ENCODE peak calls at places on chromosomes 1 and 21, in five cellular contexts. A is tibial nerve; D is fibroblast of lung; G is CD4-positive, alpha-beta memory T cell; S is IMR-90. B is an unnamed sample. For H3K9me3, the result is how much of the 10 kb centered on the place peaks cover.

GRCh38 chr21:34761758-34762330 is 93.0 kb downstream of the CLIC6 start:
- DNase-seq in G (no peak), S (no peak), A (no peak), D (no peak), B (no peak)

GRCh38 chr1:63262148-63262770 is 60.1 kb upstream of the FOXD3 start:
- DNase-seq in G (no peak), A (no peak), S (no peak), D (no peak), B (no peak)

GRCh38 chr1:193060938-193061337 is 1.5 kb downstream of the RO60 start:
- DNase-seq in S (peak), D (peak), G (peak), A (no peak), B (no peak)

GRCh38 chr1:111747282-111747734 is 8.1 kb upstream of the INKA2 start:
- DNase-seq in G (peak), S (peak), A (no peak), D (peak), B (peak)

GRCh38 chr21:41663805-41664788 is 102.8 kb downstream of the RIPK4 start:
- DNase-seq in D (peak), G (no peak), A (no peak), S (peak), B (no peak)

GRCh38 chr21:37045556-37045955 is 27.3 kb downstream of the PIGP start:
- DNase-seq in S (no peak), D (no peak), G (no peak), A (no peak), B (no peak)

GRCh38 chr1:156096640-156097391 is 14.6 kb upstream of the MEX3A start:
- DNase-seq in G (peak), A (peak), S (peak), D (peak), B (peak)

GRCh38 chr1:37691497-37692077 is 729 bp upstream of the CDCA8 start:
- DNase-seq in G (peak), A (peak), S (peak), D (peak), B (no peak)

GRCh38 chr1:41850029-41850428 is 68.7 kb downstream of the HIVEP3 start:
- DNase-seq in G (no peak), A (no peak), D (no peak), S (no peak), B (no peak)

GRCh38 chr1:116572771-116573170 is 1.9 kb upstream of the CD58 start:
- DNase-seq in D (no peak), G (no peak), S (no peak), A (no peak), B (no peak)

GRCh38 chr21:43369124-43369523 is 57.8 kb downstream of the SIK1 start:
- DNase-seq in G (peak), D (no peak), A (no peak), S (peak), B (no peak)

GRCh38 chr1:225937048-225937968 is 3.7 kb downstream of the LEFTY2 start:
- DNase-seq in G (no peak), S (no peak), D (no peak), A (no peak), B (no peak)

DNA sequence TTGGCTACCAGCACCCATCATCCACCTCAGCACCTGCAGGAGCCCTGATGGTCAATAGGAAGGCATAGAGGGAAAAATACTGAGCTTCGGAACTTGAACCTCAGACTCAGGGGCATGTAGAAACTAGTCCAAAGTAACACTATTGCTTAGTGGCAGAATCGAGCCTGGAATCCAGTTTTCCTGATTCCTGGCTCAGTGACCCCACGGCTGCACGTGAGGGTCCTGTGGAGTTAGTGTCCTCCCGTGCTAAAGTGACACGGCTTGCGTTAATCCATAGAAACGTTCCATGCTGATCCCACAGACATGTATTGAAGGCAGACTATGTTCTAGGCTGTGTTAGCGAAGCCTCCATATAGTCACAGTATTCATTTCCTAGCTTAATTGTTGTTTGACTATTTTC is 747.0 kb upstream of the TPTE start:
- DNase-seq in A (no peak), G (no peak), D (no peak), S (no peak), B (no peak)
- H3K9me3 ChIP-seq in A (under half), G (under half), D (under half), S (under half), B (under half)

GRCh38 chr1:152741656-152742055 is 16.2 kb upstream of the KPRP start:
- DNase-seq in A (no peak), G (no peak), D (no peak), S (no peak), B (no peak)

GRCh38 chr1:152745289-152745704 is 12.5 kb upstream of the KPRP start:
- DNase-seq in A (no peak), G (no peak), S (peak), D (peak), B (no peak)

GRCh38 chr1:152745765-152746444 is 11.9 kb upstream of the KPRP start:
- DNase-seq in S (no peak), G (no peak), D (no peak), A (no peak), B (no peak)

GRCh38 chr1:152739841-152740240 is 18.0 kb upstream of the KPRP start:
- DNase-seq in S (no peak), D (no peak), A (no peak), G (no peak), B (no peak)

DNA sequence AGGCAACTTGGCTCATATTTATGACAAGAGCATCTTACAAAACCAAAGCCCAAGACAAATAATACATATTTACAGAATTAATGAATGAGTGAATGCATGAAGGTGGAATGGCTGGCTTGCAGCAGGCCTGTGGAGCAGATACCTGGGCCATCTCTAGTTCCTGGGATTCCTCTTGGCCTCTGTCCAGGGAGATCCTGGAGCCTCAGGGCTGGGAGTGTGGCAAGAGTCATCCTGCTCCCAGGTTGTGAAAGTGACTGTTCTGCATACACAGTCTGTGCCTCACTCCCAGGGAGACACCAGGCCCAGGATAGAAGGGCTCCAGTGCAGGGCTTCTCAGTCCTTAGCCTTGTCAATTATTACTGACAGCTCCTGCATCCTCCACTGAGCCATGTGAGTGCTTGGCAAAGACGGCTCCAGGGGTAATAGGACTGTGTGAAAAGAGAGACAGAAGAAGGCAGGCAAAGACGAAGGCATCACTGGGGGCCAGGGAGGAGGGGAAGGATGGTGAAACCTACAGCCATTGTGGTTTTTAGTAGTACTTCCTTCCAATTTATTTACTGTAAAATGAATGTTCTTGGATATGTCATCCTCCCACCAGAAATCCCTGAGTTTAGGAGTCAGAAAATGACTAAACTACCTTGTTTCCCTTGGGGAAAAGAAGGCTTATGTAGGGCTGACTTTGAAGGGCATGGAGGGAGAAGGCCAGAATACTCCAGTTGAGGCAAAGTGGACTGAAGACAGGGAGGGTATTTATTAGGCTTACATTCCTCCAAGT is 14.3 kb upstream of the KPRP start:
- DNase-seq in A (no peak), D (no peak), G (no peak), S (peak), B (no peak)
- H3K9me3 ChIP-seq in A (under half), D (under half), G (under half), S (under half), B (under half)

GRCh38 chr1:110356379-110356778 is 17.2 kb downstream of the RBM15 start:
- DNase-seq in D (no peak), S (no peak), G (no peak), A (no peak), B (no peak)
- H3K9me3 ChIP-seq in D (under half), S (under half), G (under half), A (under half), B (under half)

GRCh38 chr1:82329226-82329625 is 528.5 kb downstream of the ADGRL2 start:
- DNase-seq in D (no peak), S (no peak), G (no peak), A (no peak), B (no peak)

GRCh38 chr1:82330330-82330729 is 529.6 kb downstream of the ADGRL2 start:
- DNase-seq in S (no peak), A (no peak), D (no peak), G (no peak), B (no peak)
- H3K9me3 ChIP-seq in S (under half), A (under half), D (under half), G (under half), B (under half)

DNA sequence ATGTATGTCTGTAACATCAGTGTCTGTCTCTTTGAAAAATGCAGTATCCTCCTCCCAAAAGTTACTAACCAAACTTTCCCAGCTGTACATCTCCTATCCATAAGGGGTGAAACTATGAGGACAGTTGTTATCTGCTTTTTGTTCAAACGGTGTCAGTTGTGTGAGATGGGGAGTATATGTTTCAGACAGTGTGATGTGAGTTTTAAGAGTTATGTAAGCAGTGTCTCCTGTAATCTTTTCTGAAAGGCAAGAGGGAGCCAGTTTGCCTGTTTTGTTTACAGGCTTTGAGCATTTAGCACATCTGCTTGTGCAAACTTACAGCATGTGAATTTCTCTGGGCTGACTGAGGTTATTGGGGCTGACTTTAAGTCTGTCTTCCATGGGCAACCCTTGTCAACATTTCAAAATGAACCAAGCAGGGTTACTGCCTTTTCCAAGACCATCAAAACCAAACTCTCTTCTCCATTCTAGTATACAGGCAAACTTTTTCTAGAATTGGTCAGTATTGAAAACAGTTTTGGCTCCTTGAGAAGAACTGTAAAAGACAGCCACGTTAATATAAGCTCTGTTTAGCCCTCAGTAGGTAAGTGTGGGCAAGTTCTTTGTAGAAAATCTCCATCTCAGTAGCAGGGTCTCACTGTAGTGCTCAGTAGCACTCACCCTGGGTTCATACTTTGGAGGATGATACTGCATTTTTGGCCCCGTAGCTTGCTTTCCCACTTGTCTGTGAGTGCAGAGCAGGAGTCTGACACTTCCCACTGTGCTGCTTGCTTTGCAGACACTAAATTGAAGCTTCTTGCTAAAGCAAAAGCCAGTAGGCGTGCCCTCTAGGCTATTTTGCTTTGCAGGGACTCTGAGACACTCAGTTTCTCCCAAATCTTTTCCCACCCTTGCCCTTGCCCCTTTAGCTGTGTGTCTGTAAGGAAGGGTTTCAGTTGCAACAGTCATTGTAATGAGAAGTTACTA is 34.5 kb upstream of the CACYBP start:
- DNase-seq in G (peak), D (no peak), A (no peak), S (peak), B (no peak)
- H3K9me3 ChIP-seq in G (under half), D (under half), A (under half), S (under half), B (under half)